ENCODE peak calls at places on chromosomes 4 and X, in nine cellular contexts. E is naive thymus-derived CD4-positive, alpha-beta T cell; X is lung; F is heart right ventricle; Q is psoas muscle; K is caudate nucleus; Z is stomach; S is dorsolateral prefrontal cortex; D is upper lobe of right lung. V is an unnamed sample.

GRCh38 chr4:137635108-137635507 is 102.8 kb upstream of the PCDH18 start:
- DNase-seq in E (no peak), X (no peak), F (no peak), Q (no peak), K (no peak), Z (no peak), S (no peak), D (no peak), V (no peak)

GRCh38 chrX:20177093-20177492 is 35.5 kb upstream of the EIF1AX start:
- DNase-seq in E (no peak), X (no peak), F (no peak), Q (no peak), K (no peak), Z (no peak), S (no peak), D (no peak), V (no peak)

GRCh38 chr4:106587558-106587957 is 219.0 kb upstream of the GIMD1 start:
- DNase-seq in E (no peak), X (no peak), F (no peak), Q (no peak), K (no peak), Z (no peak), S (no peak), D (no peak), V (no peak)

GRCh38 chr4:74057588-74057987 is 19.1 kb upstream of the CXCL3 start:
- DNase-seq in E (no peak), X (no peak), F (no peak), Q (no peak), K (no peak), Z (no peak), S (no peak), D (no peak), V (no peak)

GRCh38 chr4:138851626-138852443 is 163.7 kb upstream of the NOCT start:
- DNase-seq in E (no peak), X (no peak), F (no peak), Q (no peak), K (peak), Z (no peak), S (no peak), D (no peak), V (no peak)

GRCh38 chr4:39541987-39542632 is 14.9 kb upstream of the UGDH start:
- DNase-seq in E (no peak), X (no peak), F (no peak), Q (no peak), K (no peak), Z (no peak), S (no peak), D (no peak), V (no peak)

GRCh38 chr4:68176904-68177303 is 47.2 kb upstream of the TMPRSS11F start:
- DNase-seq in E (no peak), X (no peak), F (no peak), Q (no peak), K (no peak), Z (no peak), S (no peak), D (no peak), V (no peak)

GRCh38 chr4:3042226-3042625 is 32.1 kb downstream of the HTT-AS start:
- DNase-seq in E (no peak), X (no peak), F (no peak), Q (no peak), K (no peak), Z (no peak), S (no peak), D (no peak), V (no peak)

GRCh38 chr4:173332963-173333657 is 1.0 kb downstream of the HMGB2 start:
- DNase-seq in E (peak), X (no peak), F (no peak), Q (no peak), K (no peak), Z (no peak), S (no peak), D (no peak), V (no peak)

GRCh38 chr4:523601-524000 is 24.6 kb downstream of the PIGG start:
- DNase-seq in E (no peak), X (no peak), F (no peak), Q (no peak), K (no peak), Z (no peak), S (no peak), D (no peak), V (no peak)

GRCh38 chr4:100631281-100631968 is 113.6 kb upstream of the EMCN start:
- DNase-seq in E (no peak), X (no peak), F (no peak), Q (no peak), K (no peak), Z (no peak), S (no peak), D (no peak), V (no peak)

GRCh38 chrX:69062493-69062892 is 102.8 kb downstream of the PJA1 start:
- DNase-seq in E (no peak), X (peak), F (no peak), Q (no peak), K (no peak), Z (peak), S (no peak), D (no peak), V (no peak)

GRCh38 chr4:183337349-183337748 is 15.1 kb upstream of the CLDN24 start:
- DNase-seq in E (no peak), X (no peak), F (no peak), Q (no peak), K (no peak), Z (peak), S (no peak), D (no peak), V (no peak)

GRCh38 chrX:133188631-133189030 is 29.5 kb downstream of the TFDP3 start:
- DNase-seq in E (no peak), X (no peak), F (no peak), Q (no peak), K (no peak), Z (no peak), S (no peak), D (no peak), V (no peak)

GRCh38 chr4:168101026-168101425 is 8.7 kb downstream of the ANXA10 start:
- DNase-seq in E (no peak), X (no peak), F (no peak), Q (no peak), K (no peak), Z (no peak), S (no peak), D (no peak), V (no peak)

GRCh38 chrX:140701480-140701879 is 8.1 kb upstream of the LINC00632 start:
- DNase-seq in E (no peak), X (no peak), F (no peak), Q (no peak), K (peak), Z (no peak), S (no peak), D (no peak), V (no peak)

GRCh38 chr4:173240696-173241095 is 72.1 kb downstream of the GALNT7 start:
- DNase-seq in E (no peak), X (no peak), F (no peak), Q (no peak), K (no peak), Z (no peak), S (no peak), D (no peak), V (no peak)

GRCh38 chrX:17081969-17082368 is 135.5 kb downstream of the REPS2 start:
- DNase-seq in E (no peak), X (no peak), F (no peak), Q (no peak), K (no peak), Z (no peak), S (no peak), D (no peak), V (no peak)

GRCh38 chr4:28146191-28146590 is 1285.5 kb downstream of the STIM2 start:
- DNase-seq in E (no peak), X (no peak), F (no peak), Q (no peak), K (no peak), Z (no peak), S (no peak), D (no peak), V (no peak)

GRCh38 chrX:150361070-150361776 is 1.9 kb upstream of the MAMLD1 start:
- DNase-seq in E (peak), X (no peak), F (no peak), Q (no peak), K (no peak), Z (no peak), S (no peak), D (peak), V (no peak)

GRCh38 chr4:168739851-168740250 is 243.0 kb downstream of the PALLD start:
- DNase-seq in E (no peak), X (no peak), F (no peak), Q (no peak), K (no peak), Z (no peak), S (no peak), D (no peak), V (no peak)

GRCh38 chr4:88219099-88219498 is 60.7 kb upstream of the ABCG2 start:
- DNase-seq in E (peak), X (no peak), F (peak), Q (no peak), K (no peak), Z (no peak), S (no peak), D (no peak), V (no peak)

GRCh38 chrX:44785652-44786051 is 58.2 kb upstream of the DUSP21 start:
- DNase-seq in E (no peak), X (no peak), F (no peak), Q (no peak), K (no peak), Z (no peak), S (no peak), D (no peak), V (no peak)

GRCh38 chr4:140037353-140038030 is 116.5 kb downstream of the MAML3 start:
- DNase-seq in E (no peak), X (no peak), F (no peak), Q (no peak), K (no peak), Z (no peak), S (no peak), D (no peak), V (no peak)

GRCh38 chrX:120604359-120604782 is 470 bp downstream of the MCTS1 start:
- DNase-seq in E (peak), X (no peak), F (no peak), Q (no peak), K (peak), Z (no peak), S (no peak), D (no peak), V (peak)

GRCh38 chr4:29289118-29289517 is 1431.1 kb upstream of the PCDH7 start:
- DNase-seq in E (no peak), X (no peak), F (no peak), Q (no peak), K (no peak), Z (no peak), S (no peak), D (no peak), V (no peak)

DNA sequence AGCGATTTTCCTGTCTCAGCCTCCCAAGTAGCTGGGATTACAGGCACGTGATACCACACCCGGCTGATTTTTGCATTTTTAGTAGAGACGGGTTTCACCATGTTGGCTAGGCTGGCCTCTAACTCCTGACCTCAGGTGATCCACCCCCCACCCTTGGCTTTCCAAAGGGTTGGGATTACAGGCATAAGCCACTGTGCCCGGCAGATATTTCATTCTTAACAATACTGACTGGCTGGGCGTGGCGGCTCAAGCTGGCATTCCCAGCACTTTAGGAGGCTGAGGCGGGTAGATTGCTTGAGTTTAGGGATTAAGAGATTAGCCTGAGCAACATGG is 1.3 kb downstream of the PQBP1 start:
- DNase-seq in E (no peak), X (no peak), F (no peak), Q (no peak), K (no peak), Z (no peak), S (no peak), D (no peak), V (no peak)
- H3K27ac ChIP-seq in E (peak), X (no peak), F (no peak), Q (peak), K (no peak), Z (no peak), S (no peak), D (no peak), V (no peak)

DNA sequence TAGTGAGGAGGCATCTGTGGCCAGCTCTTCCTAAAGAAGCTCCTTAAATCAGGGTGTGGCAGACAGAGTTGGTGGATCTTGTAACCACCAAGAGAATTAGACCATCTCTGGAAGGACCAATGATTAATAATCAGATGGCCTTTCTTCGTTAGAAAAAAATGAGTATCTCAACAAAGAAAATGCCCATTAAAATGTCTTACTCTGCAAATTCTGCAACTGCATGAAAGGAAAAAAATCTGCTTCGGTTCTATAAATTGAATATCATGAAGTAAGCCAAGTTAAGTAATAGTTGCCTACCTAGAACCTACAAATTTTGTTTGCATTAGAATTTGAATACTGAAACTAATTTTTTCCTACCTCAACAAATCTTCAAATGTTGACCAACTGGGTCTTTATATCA is 4.2 kb upstream of the DCLK2 start:
- DNase-seq in E (no peak), X (no peak), F (no peak), Q (no peak), K (no peak), Z (no peak), S (no peak), D (no peak), V (no peak)
- H3K27ac ChIP-seq in E (no peak), X (no peak), F (no peak), Q (no peak), K (no peak), Z (no peak), S (no peak), D (no peak), V (no peak)

GRCh38 chr4:185396724-185397402 is at the start of gene ANKRD37:
- DNase-seq in E (peak), X (peak), F (peak), Q (peak), K (no peak), Z (peak), S (peak), D (peak), V (no peak)

GRCh38 chr4:185395255-185395955 is at the start of gene LRP2BP:
- DNase-seq in E (peak), X (no peak), F (no peak), Q (no peak), K (no peak), Z (no peak), S (no peak), D (no peak), V (no peak)

GRCh38 chr4:185398618-185399017 is 2.0 kb downstream of the ANKRD37 start:
- DNase-seq in E (no peak), X (no peak), F (no peak), Q (no peak), K (no peak), Z (no peak), S (no peak), D (no peak), V (no peak)

GRCh38 chr4:185394568-185395254 is 1.0 kb downstream of the LRP2BP start:
- DNase-seq in E (no peak), X (no peak), F (no peak), Q (no peak), K (no peak), Z (no peak), S (no peak), D (no peak), V (no peak)

DNA sequence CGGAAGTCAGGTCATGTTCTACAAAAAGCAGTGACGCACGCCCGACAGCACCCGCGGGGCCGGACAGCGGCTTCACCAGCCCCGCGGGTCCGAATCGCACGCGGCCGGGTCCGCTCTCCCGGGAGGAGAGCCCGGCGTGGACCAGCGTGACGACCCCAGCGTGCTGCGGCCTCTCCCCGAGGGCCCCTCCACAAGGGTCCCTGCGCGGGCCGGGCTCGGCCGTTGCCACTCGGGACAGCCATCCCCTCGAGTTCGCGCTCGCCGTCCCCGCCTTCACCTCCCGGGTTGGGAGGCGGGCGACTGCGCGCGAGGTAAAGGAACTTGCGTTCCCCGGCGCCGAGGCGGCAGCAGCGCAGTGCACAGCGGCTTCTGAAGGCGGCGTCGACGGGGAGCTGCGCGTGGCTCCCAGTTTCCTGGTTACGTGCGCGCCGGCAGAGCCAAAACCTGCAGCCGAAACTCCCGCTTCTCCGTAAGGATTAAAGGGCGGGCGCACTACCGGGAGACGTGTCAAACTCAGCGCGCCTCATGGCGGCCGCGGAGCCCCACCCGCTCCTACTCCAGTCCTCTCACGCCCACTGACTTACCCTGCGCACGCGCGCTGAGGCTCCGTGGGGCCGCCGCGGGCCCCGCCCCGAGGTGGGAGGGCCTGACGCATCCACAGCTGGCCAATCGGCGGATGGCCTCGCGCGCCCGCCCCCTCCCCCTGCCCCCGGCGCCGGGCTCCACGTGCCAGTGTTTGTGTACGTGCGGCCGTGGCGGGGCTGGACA is 416 bp upstream of the LRP2BP start:
- DNase-seq in E (peak), X (peak), F (peak), Q (peak), K (peak), Z (peak), S (peak), D (peak), V (peak)
- H3K27ac ChIP-seq in E (peak), X (peak), F (peak), Q (peak), K (peak), Z (peak), S (peak), D (peak), V (peak)

DNA sequence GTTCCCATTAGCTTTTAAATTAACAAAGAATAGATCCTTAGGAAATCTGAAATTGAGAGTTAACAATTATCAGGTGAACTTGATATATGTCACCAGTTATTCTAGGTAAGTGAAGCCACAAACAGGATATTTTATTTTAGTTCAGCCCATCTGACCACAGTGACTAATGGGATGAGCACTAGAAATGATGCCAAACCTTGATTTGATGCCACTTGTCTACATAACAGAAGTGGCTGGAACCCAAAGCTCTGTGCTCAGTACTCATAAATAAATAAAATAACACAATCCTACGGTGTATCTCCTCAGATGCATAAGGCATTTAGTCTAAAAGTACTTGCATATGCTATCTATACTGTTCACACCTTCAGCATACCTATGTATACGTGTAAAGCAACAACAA is 12.2 kb downstream of the SLITRK4 start:
- DNase-seq in E (no peak), X (no peak), F (no peak), Q (no peak), K (no peak), Z (no peak), S (no peak), D (no peak), V (no peak)
- H3K27ac ChIP-seq in E (no peak), X (no peak), F (no peak), Q (no peak), K (no peak), Z (no peak), S (no peak), D (no peak), V (no peak)

DNA sequence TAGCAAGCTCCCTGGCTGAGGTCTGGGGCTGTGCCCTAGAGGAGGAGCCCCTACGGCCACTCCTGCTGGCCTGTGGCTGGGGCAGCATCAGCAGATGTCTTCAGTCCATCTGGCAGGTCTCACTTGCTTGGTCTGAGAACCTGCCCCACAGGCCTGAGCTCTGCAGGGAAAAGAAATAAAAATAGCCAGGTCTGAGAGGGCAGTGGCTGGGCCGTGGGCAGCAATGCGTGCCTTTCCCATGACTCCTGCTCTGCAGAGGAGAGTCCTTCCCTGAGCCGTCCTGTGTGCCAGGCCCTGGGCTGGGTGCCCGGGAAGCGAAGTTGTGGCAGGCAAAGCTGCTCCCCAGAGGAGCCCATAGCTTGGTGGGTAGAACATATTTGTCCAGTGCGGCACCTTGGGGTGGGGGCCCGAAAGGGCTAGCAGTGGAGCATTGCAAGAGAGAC is 11.3 kb upstream of the KIAA0232 start:
- DNase-seq in E (no peak), X (no peak), F (peak), Q (peak), K (no peak), Z (no peak), S (no peak), D (peak), V (no peak)
- H3K27ac ChIP-seq in E (no peak), X (peak), F (peak), Q (peak), K (no peak), Z (no peak), S (no peak), D (no peak), V (no peak)

DNA sequence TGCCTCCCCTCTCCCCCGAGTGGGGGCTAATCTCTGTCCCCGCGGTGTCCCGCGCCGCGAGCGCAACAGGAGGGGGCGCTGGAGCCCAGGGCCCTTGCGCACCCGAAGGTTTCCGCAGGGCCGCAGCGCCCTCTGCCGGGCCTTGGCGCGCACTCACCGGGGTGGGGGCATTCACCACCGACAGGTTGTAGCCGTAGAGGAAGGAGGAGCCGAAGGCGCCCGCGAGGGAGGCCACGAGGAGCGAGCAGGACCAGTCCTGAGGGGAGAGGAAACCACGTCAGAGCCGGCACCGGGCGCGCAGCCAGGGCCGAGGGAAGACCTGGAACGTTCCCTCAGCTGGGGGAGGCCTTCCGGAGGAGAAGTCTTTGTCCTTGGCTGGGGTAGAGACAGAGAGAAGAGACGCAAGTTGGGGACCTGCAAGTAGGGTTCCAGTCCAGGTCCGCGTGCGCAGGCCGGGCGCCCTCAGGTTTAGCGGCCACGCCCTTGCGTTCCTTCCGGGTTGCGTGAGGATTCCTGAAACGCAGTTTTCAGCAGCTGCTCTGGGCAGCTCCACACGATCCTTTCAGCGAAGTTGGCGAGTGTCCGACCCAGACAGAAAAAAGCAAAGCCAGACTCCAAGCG is 2.4 kb downstream of the SLC2A9 start:
- DNase-seq in E (peak), X (peak), F (peak), Q (peak), K (peak), Z (peak), S (peak), D (peak), V (peak)
- H3K27ac ChIP-seq in E (peak), X (peak), F (peak), Q (peak), K (peak), Z (peak), S (peak), D (peak), V (peak)

V was measured in HL-60.